ENCODE peak calls at places on chromosomes 12 and 14, in four cellular contexts. H is GM04504; G is dermis blood vessel endothelial cell; X is stimulated activated CD4-positive, alpha-beta T cell treated with anti-CD3 and anti-CD28 coated beads, Interleukin-2, amount 100 ng/mL, for 48 hours. I is an unnamed sample.

GRCh38 chr14:93832665-93833064 is 44.4 kb upstream of the PRIMA1 start:
- DNase-seq in G (no peak), X (no peak), H (no peak), I (peak; percentile 51)

GRCh38 chr14:55430024-55430690 is 10.3 kb downstream of the TBPL2 start:
- DNase-seq in G (peak; percentile 89), H (peak; percentile 49), X (no peak), I (no peak)

GRCh38 chr12:6211421-6211869 is 11.2 kb downstream of the CD9 start:
- DNase-seq in G (no peak), X (no peak), H (peak; percentile 83), I (no peak)

GRCh38 chr14:47485421-47485820 is 190.0 kb downstream of the MDGA2 start:
- DNase-seq in X (no peak), H (no peak), G (no peak), I (no peak)

GRCh38 chr12:12018454-12018853 is 52.3 kb upstream of the BCL2L14 start:
- DNase-seq in X (no peak), G (no peak), H (no peak), I (no peak)

GRCh38 chr14:88281447-88281846 is 41.6 kb downstream of the KCNK10 start:
- DNase-seq in X (no peak), H (no peak), G (no peak), I (no peak)

GRCh38 chr12:131370321-131370720 is 340.6 kb upstream of the SFSWAP start:
- DNase-seq in X (no peak), G (no peak), H (no peak), I (no peak)

GRCh38 chr14:34227834-34228662 is 234.0 kb downstream of the SPTSSA start:
- DNase-seq in G (peak; percentile 70), H (peak; percentile 10), X (peak; percentile 69), I (peak; percentile 74)

GRCh38 chr12:53996188-53996885 is 3.6 kb upstream of the HOXC9 start:
- DNase-seq in G (no peak), H (no peak), X (no peak), I (no peak)

GRCh38 chr14:92486881-92487280 is 26.7 kb upstream of the RIN3 start:
- DNase-seq in X (no peak), G (no peak), H (no peak), I (no peak)

GRCh38 chr12:24997970-24998582 is 49.2 kb upstream of the BCAT1 start:
- DNase-seq in H (no peak), X (no peak), G (peak; percentile 8), I (no peak)

GRCh38 chr12:112447106-112447505 is 28.4 kb downstream of the PTPN11 start:
- DNase-seq in H (no peak), X (no peak), G (no peak), I (no peak)

GRCh38 chr14:84927096-84927910 is 602.6 kb upstream of the FLRT2 start:
- DNase-seq in H (no peak), G (no peak), X (no peak), I (no peak)

GRCh38 chr12:27176765-27177164 is 67.3 kb upstream of the STK38L start:
- DNase-seq in H (no peak), X (peak; percentile 23), G (peak; percentile 48), I (no peak)

GRCh38 chr12:131905081-131905639 is 10.7 kb downstream of the ULK1 start:
- DNase-seq in H (no peak), G (no peak), X (no peak), I (no peak)

GRCh38 chr12:44369967-44370366 is 506.1 kb downstream of the NELL2 start:
- DNase-seq in X (no peak), H (no peak), G (no peak), I (no peak)

GRCh38 chr14:69129264-69129880 is 23.5 kb downstream of the DCAF5 start:
- DNase-seq in X (peak; percentile 65), H (peak; percentile 61), G (peak; percentile 93), I (peak; percentile 68)

GRCh38 chr14:105203057-105203494 is 22.0 kb upstream of the NUDT14 start:
- DNase-seq in G (peak; percentile 76), X (peak; percentile 69), H (peak; percentile 23), I (peak; percentile 88)

GRCh38 chr12:113586461-113586860 is 114.8 kb upstream of the LHX5 start:
- DNase-seq in H (no peak), X (no peak), G (no peak), I (no peak)

GRCh38 chr12:121812921-121813896 is 9.4 kb downstream of the SETD1B start:
- DNase-seq in H (no peak), X (no peak), G (peak; percentile 22), I (peak; percentile 47)

GRCh38 chr14:103528158-103528511 is 861 bp upstream of the TRMT61A start:
- DNase-seq in X (no peak), G (no peak), H (no peak), I (peak; percentile 50)

GRCh38 chr12:109621864-109622485 is 48.4 kb downstream of the MVK start:
- DNase-seq in H (no peak), G (no peak), X (no peak), I (no peak)

GRCh38 chr12:101743724-101744472 is 4.6 kb upstream of the SYCP3 start:
- DNase-seq in G (no peak), X (no peak), H (no peak), I (no peak)

GRCh38 chr14:24692382-24693352 is 58.7 kb upstream of the GZMB start:
- DNase-seq in H (no peak), G (no peak), X (no peak), I (no peak)

GRCh38 chr12:122099856-122100255 is 21.3 kb downstream of the MLXIP start:
- DNase-seq in X (no peak), G (no peak), H (no peak), I (no peak)

GRCh38 chr14:99079061-99079727 is 192.8 kb downstream of the BCL11B start:
- DNase-seq in G (no peak), X (no peak), H (no peak), I (no peak)

GRCh38 chr14:95458459-95458858 is 58.0 kb downstream of the SYNE3 start:
- DNase-seq in G (no peak), H (no peak), X (no peak), I (no peak)

GRCh38 chr12:122051231-122051876 is 27.2 kb upstream of the MLXIP start:
- DNase-seq in X (no peak), G (peak; percentile 55), H (no peak), I (peak; percentile 65)

GRCh38 chr12:93514853-93515252 is 47.5 kb downstream of the MRPL42 start:
- DNase-seq in H (no peak), G (peak; percentile 18), X (no peak), I (no peak)

GRCh38 chr12:47882796-47883546 is 21.8 kb downstream of the VDR start:
- DNase-seq in X (no peak), H (no peak), G (no peak), I (peak; percentile 52)

I was measured in Right ventricle myocardium superior.